ENCODE peak calls at places on chromosomes 4 and X, in eight cellular contexts. One of them, this sample, is unnamed.

GRCh38 chr4:168502886-168503285 is 6.0 kb downstream of the PALLD start:
- DNase-seq in lung: no peak
- DNase-seq in cardiac muscle cell: no peak
- DNase-seq in astrocyte: no peak
- DNase-seq in endodermal cell: no peak
- DNase-seq in heart left ventricle: no peak
- DNase-seq in CD4-positive, alpha-beta memory T cell: no peak
- DNase-seq in suprapubic skin: no peak
- DNase-seq in this sample: no peak

GRCh38 chr4:166673911-166674310 is 560.4 kb downstream of the SPOCK3 start:
- DNase-seq in astrocyte: no peak
- DNase-seq in cardiac muscle cell: no peak
- DNase-seq in suprapubic skin: no peak
- DNase-seq in endodermal cell: no peak
- DNase-seq in lung: no peak
- DNase-seq in heart left ventricle: no peak
- DNase-seq in CD4-positive, alpha-beta memory T cell: no peak
- DNase-seq in this sample: no peak

GRCh38 chr4:98516042-98516440 is 142.4 kb downstream of the TSPAN5 start:
- DNase-seq in lung: no peak
- DNase-seq in endodermal cell: no peak
- DNase-seq in heart left ventricle: no peak
- DNase-seq in CD4-positive, alpha-beta memory T cell: no peak
- DNase-seq in cardiac muscle cell: peak; percentile 84
- DNase-seq in astrocyte: peak; percentile 94
- DNase-seq in suprapubic skin: no peak
- DNase-seq in this sample: no peak

GRCh38 chrX:124440674-124441073 is 94.3 kb downstream of the SH2D1A start:
- DNase-seq in heart left ventricle: no peak
- DNase-seq in lung: no peak
- DNase-seq in astrocyte: no peak
- DNase-seq in CD4-positive, alpha-beta memory T cell: no peak
- DNase-seq in cardiac muscle cell: no peak
- DNase-seq in suprapubic skin: no peak
- DNase-seq in endodermal cell: no peak
- DNase-seq in this sample: no peak

GRCh38 chrX:150062292-150063137 is 124.2 kb upstream of the EOLA2 start:
- DNase-seq in astrocyte: peak; percentile 54
- DNase-seq in suprapubic skin: no peak
- DNase-seq in endodermal cell: no peak
- DNase-seq in heart left ventricle: no peak
- DNase-seq in CD4-positive, alpha-beta memory T cell: no peak
- DNase-seq in lung: no peak
- DNase-seq in cardiac muscle cell: peak; percentile 41
- DNase-seq in this sample: no peak

GRCh38 chr4:16745009-16745408 is 153.4 kb downstream of the LDB2 start:
- DNase-seq in astrocyte: peak; percentile 82
- DNase-seq in suprapubic skin: no peak
- DNase-seq in lung: no peak
- DNase-seq in endodermal cell: no peak
- DNase-seq in cardiac muscle cell: peak; percentile 80
- DNase-seq in CD4-positive, alpha-beta memory T cell: no peak
- DNase-seq in heart left ventricle: no peak
- DNase-seq in this sample: no peak

GRCh38 chrX:11352296-11352741 is 59.1 kb downstream of the AMELX start:
- DNase-seq in endodermal cell: no peak
- DNase-seq in lung: no peak
- DNase-seq in CD4-positive, alpha-beta memory T cell: no peak
- DNase-seq in astrocyte: no peak
- DNase-seq in suprapubic skin: no peak
- DNase-seq in heart left ventricle: no peak
- DNase-seq in cardiac muscle cell: peak; percentile 9
- DNase-seq in this sample: no peak

GRCh38 chrX:120726294-120726693 is 96.4 kb upstream of the C1GALT1C1 start:
- DNase-seq in cardiac muscle cell: no peak
- DNase-seq in suprapubic skin: no peak
- DNase-seq in lung: no peak
- DNase-seq in CD4-positive, alpha-beta memory T cell: no peak
- DNase-seq in endodermal cell: no peak
- DNase-seq in astrocyte: no peak
- DNase-seq in heart left ventricle: no peak
- DNase-seq in this sample: no peak

GRCh38 chr4:929970-930625 is 2.0 kb downstream of the GAK start:
- DNase-seq in suprapubic skin: no peak
- DNase-seq in endodermal cell: peak; percentile 36
- DNase-seq in heart left ventricle: no peak
- DNase-seq in lung: no peak
- DNase-seq in astrocyte: no peak
- DNase-seq in cardiac muscle cell: no peak
- DNase-seq in CD4-positive, alpha-beta memory T cell: no peak
- DNase-seq in this sample: no peak

GRCh38 chr4:14729605-14730004 is 272.7 kb upstream of the CPEB2 start:
- DNase-seq in endodermal cell: no peak
- DNase-seq in heart left ventricle: no peak
- DNase-seq in cardiac muscle cell: no peak
- DNase-seq in suprapubic skin: no peak
- DNase-seq in astrocyte: no peak
- DNase-seq in CD4-positive, alpha-beta memory T cell: no peak
- DNase-seq in lung: no peak
- DNase-seq in this sample: no peak

GRCh38 chr4:47349323-47349722 is 114.2 kb downstream of the COMMD8 start:
- DNase-seq in suprapubic skin: no peak
- DNase-seq in lung: no peak
- DNase-seq in astrocyte: peak; percentile 73
- DNase-seq in cardiac muscle cell: no peak
- DNase-seq in endodermal cell: no peak
- DNase-seq in CD4-positive, alpha-beta memory T cell: no peak
- DNase-seq in heart left ventricle: no peak
- DNase-seq in this sample: no peak

GRCh38 chrX:134711135-134711941 is 53.1 kb upstream of the PLAC1 start:
- DNase-seq in cardiac muscle cell: no peak
- DNase-seq in astrocyte: no peak
- DNase-seq in heart left ventricle: no peak
- DNase-seq in lung: no peak
- DNase-seq in CD4-positive, alpha-beta memory T cell: no peak
- DNase-seq in suprapubic skin: no peak
- DNase-seq in endodermal cell: no peak
- DNase-seq in this sample: no peak

GRCh38 chr4:6201580-6202091 is 1.3 kb upstream of the JAKMIP1 start:
- DNase-seq in cardiac muscle cell: no peak
- DNase-seq in heart left ventricle: no peak
- DNase-seq in endodermal cell: no peak
- DNase-seq in CD4-positive, alpha-beta memory T cell: peak; percentile 19
- DNase-seq in suprapubic skin: no peak
- DNase-seq in lung: no peak
- DNase-seq in astrocyte: no peak
- DNase-seq in this sample: peak; percentile 31

GRCh38 chr4:18051281-18051680 is 29.7 kb upstream of the LCORL start:
- DNase-seq in heart left ventricle: no peak
- DNase-seq in astrocyte: no peak
- DNase-seq in lung: no peak
- DNase-seq in suprapubic skin: no peak
- DNase-seq in endodermal cell: no peak
- DNase-seq in CD4-positive, alpha-beta memory T cell: no peak
- DNase-seq in cardiac muscle cell: no peak
- DNase-seq in this sample: no peak

GRCh38 chr4:106775636-106776035 is 260.5 kb downstream of the DKK2 start:
- DNase-seq in endodermal cell: no peak
- DNase-seq in CD4-positive, alpha-beta memory T cell: no peak
- DNase-seq in cardiac muscle cell: no peak
- DNase-seq in suprapubic skin: no peak
- DNase-seq in heart left ventricle: no peak
- DNase-seq in lung: no peak
- DNase-seq in astrocyte: no peak
- DNase-seq in this sample: no peak

GRCh38 chr4:123740236-123740635 is 343.6 kb downstream of the SPRY1 start:
- DNase-seq in suprapubic skin: no peak
- DNase-seq in lung: no peak
- DNase-seq in heart left ventricle: no peak
- DNase-seq in CD4-positive, alpha-beta memory T cell: no peak
- DNase-seq in astrocyte: no peak
- DNase-seq in cardiac muscle cell: no peak
- DNase-seq in endodermal cell: no peak
- DNase-seq in this sample: no peak

GRCh38 chrX:8960809-8961413 is 73.0 kb downstream of the FAM9B start:
- DNase-seq in heart left ventricle: no peak
- DNase-seq in cardiac muscle cell: peak; percentile 9
- DNase-seq in CD4-positive, alpha-beta memory T cell: no peak
- DNase-seq in endodermal cell: no peak
- DNase-seq in suprapubic skin: no peak
- DNase-seq in lung: no peak
- DNase-seq in astrocyte: peak; percentile 47
- DNase-seq in this sample: no peak

GRCh38 chrX:56113785-56114436 is 118.2 kb upstream of the KLF8 start:
- DNase-seq in heart left ventricle: no peak
- DNase-seq in astrocyte: no peak
- DNase-seq in CD4-positive, alpha-beta memory T cell: no peak
- DNase-seq in suprapubic skin: no peak
- DNase-seq in endodermal cell: peak; percentile 82
- DNase-seq in lung: no peak
- DNase-seq in cardiac muscle cell: no peak
- DNase-seq in this sample: no peak

GRCh38 chr4:30863031-30863430 is 142.9 kb downstream of the PCDH7 start:
- DNase-seq in endodermal cell: no peak
- DNase-seq in heart left ventricle: no peak
- DNase-seq in cardiac muscle cell: peak; percentile 78
- DNase-seq in CD4-positive, alpha-beta memory T cell: no peak
- DNase-seq in astrocyte: peak; percentile 82
- DNase-seq in lung: no peak
- DNase-seq in suprapubic skin: no peak
- DNase-seq in this sample: no peak

GRCh38 chr4:125390126-125390525 is 75.4 kb downstream of the FAT4 start:
- DNase-seq in CD4-positive, alpha-beta memory T cell: no peak
- DNase-seq in suprapubic skin: no peak
- DNase-seq in astrocyte: peak; percentile 84
- DNase-seq in endodermal cell: no peak
- DNase-seq in lung: no peak
- DNase-seq in cardiac muscle cell: peak; percentile 66
- DNase-seq in heart left ventricle: no peak
- DNase-seq in this sample: no peak

GRCh38 chr4:48654015-48654664 is 125.9 kb downstream of the FRYL start:
- DNase-seq in cardiac muscle cell: peak; percentile 32
- DNase-seq in suprapubic skin: no peak
- DNase-seq in endodermal cell: no peak
- DNase-seq in heart left ventricle: no peak
- DNase-seq in astrocyte: peak; percentile 33
- DNase-seq in lung: no peak
- DNase-seq in CD4-positive, alpha-beta memory T cell: no peak
- DNase-seq in this sample: no peak

GRCh38 chr4:52751349-52751911 is at the start of gene ERVMER34-1:
- DNase-seq in suprapubic skin: peak; percentile 70
- DNase-seq in cardiac muscle cell: peak; percentile 48
- DNase-seq in endodermal cell: peak; percentile 95
- DNase-seq in astrocyte: peak; percentile 8
- DNase-seq in heart left ventricle: peak; percentile 84
- DNase-seq in CD4-positive, alpha-beta memory T cell: no peak
- DNase-seq in lung: peak; percentile 80
- DNase-seq in this sample: no peak
- H3K4me3 ChIP-seq in suprapubic skin: peak within 1 kb of the TSS; percentile 61
- H3K4me3 ChIP-seq in cardiac muscle cell: peak within 1 kb of the TSS; percentile 26
- H3K4me3 ChIP-seq in endodermal cell: peak within 1 kb of the TSS; percentile 78
- H3K4me3 ChIP-seq in astrocyte: peak within 1 kb of the TSS; percentile 41
- H3K4me3 ChIP-seq in heart left ventricle: peak within 1 kb of the TSS; percentile 65
- H3K4me3 ChIP-seq in CD4-positive, alpha-beta memory T cell: no peak within 1 kb of the TSS
- H3K4me3 ChIP-seq in lung: peak within 1 kb of the TSS; percentile 29
- H3K4me3 ChIP-seq in this sample: peak within 1 kb of the TSS; percentile 22

DNA sequence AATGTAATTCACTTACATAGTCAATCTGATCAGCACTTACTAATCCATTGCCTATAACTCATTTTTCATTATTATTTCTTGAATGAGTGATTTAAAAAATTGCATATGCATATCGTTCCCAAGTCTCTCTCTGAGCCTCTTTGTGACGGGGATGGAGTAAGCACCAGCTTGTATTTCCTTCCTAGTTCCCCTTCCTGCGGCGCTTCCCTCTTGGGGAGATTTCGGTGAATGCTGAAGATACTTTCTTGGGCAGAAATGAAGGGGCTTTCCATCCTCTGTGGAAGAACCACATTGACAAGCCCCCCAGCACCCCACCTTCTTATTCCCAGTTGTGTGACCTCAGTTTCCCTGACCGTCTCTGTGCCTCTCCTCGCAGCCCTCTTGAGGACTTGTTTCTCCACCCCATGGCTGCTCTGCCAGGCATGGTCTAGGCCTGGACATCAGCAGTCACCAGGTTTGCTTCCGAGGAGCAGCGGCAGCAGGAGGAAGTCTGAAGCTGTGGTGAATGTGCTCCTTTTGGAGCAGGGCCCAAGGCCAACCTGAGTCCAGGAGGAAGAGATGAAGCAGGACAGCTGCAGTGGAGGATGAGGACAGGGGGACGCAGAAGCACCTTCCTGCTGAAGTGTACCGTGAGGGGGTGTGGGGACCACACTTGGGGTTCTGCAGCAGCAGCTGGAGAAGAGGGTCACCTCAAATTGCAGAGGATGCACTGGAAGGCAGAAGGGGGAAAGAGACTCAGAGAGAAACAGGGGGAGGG is 124.9 kb downstream of the IRF2 start:
- DNase-seq in suprapubic skin: no peak
- DNase-seq in heart left ventricle: no peak
- DNase-seq in cardiac muscle cell: no peak
- DNase-seq in CD4-positive, alpha-beta memory T cell: no peak
- DNase-seq in endodermal cell: peak; percentile 37
- DNase-seq in lung: no peak
- DNase-seq in astrocyte: no peak
- DNase-seq in this sample: no peak
- H3K4me1 ChIP-seq in suprapubic skin: peaks cover 48% of the 10 kb centered on the region
- H3K4me1 ChIP-seq in heart left ventricle: peaks cover 42% of the 10 kb centered on the region
- H3K4me1 ChIP-seq in cardiac muscle cell: peaks cover 30% of the 10 kb centered on the region
- H3K4me1 ChIP-seq in CD4-positive, alpha-beta memory T cell: peaks cover 2% of the 10 kb centered on the region
- H3K4me1 ChIP-seq in endodermal cell: peaks cover 12% of the 10 kb centered on the region
- H3K4me1 ChIP-seq in lung: peaks cover 21% of the 10 kb centered on the region
- H3K4me1 ChIP-seq in astrocyte: no peaks in the 10 kb centered on the region
- H3K4me1 ChIP-seq in this sample: peaks cover under 1% of the 10 kb centered on the region

GRCh38 chr4:56433280-56433679 is 2.1 kb downstream of the PPAT start:
- DNase-seq in lung: no peak
- DNase-seq in heart left ventricle: no peak
- DNase-seq in endodermal cell: no peak
- DNase-seq in cardiac muscle cell: no peak
- DNase-seq in suprapubic skin: no peak
- DNase-seq in CD4-positive, alpha-beta memory T cell: no peak
- DNase-seq in astrocyte: no peak
- DNase-seq in this sample: no peak
- H3K27ac ChIP-seq in lung: no peak overlapping the region
- H3K27ac ChIP-seq in heart left ventricle: no peak overlapping the region
- H3K27ac ChIP-seq in endodermal cell: no peak overlapping the region
- H3K27ac ChIP-seq in cardiac muscle cell: no peak overlapping the region
- H3K27ac ChIP-seq in suprapubic skin: no peak overlapping the region
- H3K27ac ChIP-seq in CD4-positive, alpha-beta memory T cell: no peak overlapping the region
- H3K27ac ChIP-seq in astrocyte: no peak overlapping the region
- H3K27ac ChIP-seq in this sample: peak overlapping the region; percentile 63

DNA sequence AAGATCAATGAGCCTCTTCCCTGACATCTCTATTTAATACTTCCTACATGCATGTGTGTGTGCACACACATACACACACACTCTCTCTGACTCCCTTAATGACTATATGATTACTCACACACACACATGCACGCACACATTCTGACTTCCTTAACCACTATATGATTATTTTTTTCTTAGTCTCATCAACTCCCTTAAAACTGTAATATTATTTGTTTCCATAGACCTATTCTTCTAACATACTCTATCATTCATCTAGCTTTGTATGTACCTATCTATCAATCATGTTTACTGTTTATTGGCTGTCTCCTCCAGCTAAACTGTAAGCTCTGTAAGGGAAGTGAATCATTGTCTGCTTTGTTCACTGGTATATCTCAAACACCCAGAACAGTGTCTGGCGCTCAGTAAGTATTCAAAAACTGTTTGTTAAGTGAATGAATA is 236.6 kb downstream of the RASL11B start:
- DNase-seq in lung: no peak
- DNase-seq in endodermal cell: no peak
- DNase-seq in CD4-positive, alpha-beta memory T cell: no peak
- DNase-seq in astrocyte: peak; percentile 89
- DNase-seq in heart left ventricle: no peak
- DNase-seq in cardiac muscle cell: peak; percentile 65
- DNase-seq in suprapubic skin: no peak
- DNase-seq in this sample: no peak
- H3K4me3 ChIP-seq in lung: no peak overlapping the region
- H3K4me3 ChIP-seq in endodermal cell: no peak overlapping the region
- H3K4me3 ChIP-seq in CD4-positive, alpha-beta memory T cell: no peak overlapping the region
- H3K4me3 ChIP-seq in astrocyte: no peak overlapping the region
- H3K4me3 ChIP-seq in heart left ventricle: no peak overlapping the region
- H3K4me3 ChIP-seq in cardiac muscle cell: no peak overlapping the region
- H3K4me3 ChIP-seq in suprapubic skin: no peak overlapping the region
- H3K4me3 ChIP-seq in this sample: no peak overlapping the region

This sample was measured in CD8-positive, alpha-beta memory T cell.